ENCODE peak calls at places on chromosomes 12 and 14, in five cellular contexts. One of them, this sample, is unnamed.

GRCh38 chr12:113133036-113133435 is 2.5 kb downstream of the RASAL1 start:
- DNase-seq in breast epithelium: no peak
- DNase-seq in BE2C: peak
- DNase-seq in spleen: peak
- DNase-seq in astrocyte: no peak
- DNase-seq in this sample: no peak

GRCh38 chr14:91946313-91947195 is 940 bp downstream of the FBLN5 start:
- DNase-seq in breast epithelium: no peak
- DNase-seq in BE2C: no peak
- DNase-seq in spleen: no peak
- DNase-seq in astrocyte: peak
- DNase-seq in this sample: no peak

GRCh38 chr14:102803139-102803538 is 25.9 kb downstream of the TRAF3 start:
- DNase-seq in breast epithelium: no peak
- DNase-seq in BE2C: no peak
- DNase-seq in spleen: no peak
- DNase-seq in astrocyte: no peak
- DNase-seq in this sample: no peak

GRCh38 chr12:123094349-123095073 is 56.4 kb downstream of the PITPNM2 start:
- DNase-seq in breast epithelium: peak
- DNase-seq in BE2C: peak
- DNase-seq in spleen: no peak
- DNase-seq in astrocyte: peak
- DNase-seq in this sample: no peak

GRCh38 chr12:112121780-112122565 is 3.4 kb upstream of the TRAFD1 start:
- DNase-seq in breast epithelium: peak
- DNase-seq in BE2C: no peak
- DNase-seq in spleen: no peak
- DNase-seq in astrocyte: peak
- DNase-seq in this sample: no peak

GRCh38 chr14:51396222-51396815 is 156.3 kb downstream of the TMX1 start:
- DNase-seq in breast epithelium: no peak
- DNase-seq in BE2C: peak
- DNase-seq in spleen: no peak
- DNase-seq in astrocyte: peak
- DNase-seq in this sample: no peak

GRCh38 chr12:65532744-65533143 is 254.3 kb downstream of the MSRB3 start:
- DNase-seq in breast epithelium: no peak
- DNase-seq in BE2C: no peak
- DNase-seq in spleen: no peak
- DNase-seq in astrocyte: peak
- DNase-seq in this sample: no peak

GRCh38 chr14:25833341-25834121 is 764.3 kb downstream of the NOVA1 start:
- DNase-seq in breast epithelium: no peak
- DNase-seq in BE2C: peak
- DNase-seq in spleen: no peak
- DNase-seq in astrocyte: peak
- DNase-seq in this sample: no peak

GRCh38 chr12:96401061-96401871 is 1.0 kb upstream of the CDK17 start:
- DNase-seq in breast epithelium: no peak
- DNase-seq in BE2C: no peak
- DNase-seq in spleen: no peak
- DNase-seq in astrocyte: peak
- DNase-seq in this sample: no peak

GRCh38 chr12:107092669-107093546 is 441 bp downstream of the CRY1 start:
- DNase-seq in breast epithelium: peak
- DNase-seq in BE2C: peak
- DNase-seq in spleen: peak
- DNase-seq in astrocyte: peak
- DNase-seq in this sample: no peak

GRCh38 chr12:12008931-12009611 is 61.7 kb upstream of the BCL2L14 start:
- DNase-seq in breast epithelium: no peak
- DNase-seq in BE2C: no peak
- DNase-seq in spleen: no peak
- DNase-seq in astrocyte: peak
- DNase-seq in this sample: no peak

GRCh38 chr12:78004451-78005093 is 173.9 kb downstream of the NAV3 start:
- DNase-seq in breast epithelium: no peak
- DNase-seq in BE2C: no peak
- DNase-seq in spleen: no peak
- DNase-seq in astrocyte: no peak
- DNase-seq in this sample: no peak

GRCh38 chr14:51622376-51622775 is 29.3 kb upstream of the FRMD6 start:
- DNase-seq in breast epithelium: no peak
- DNase-seq in BE2C: no peak
- DNase-seq in spleen: no peak
- DNase-seq in astrocyte: no peak
- DNase-seq in this sample: no peak

GRCh38 chr14:93792391-93792790 is 4.1 kb upstream of the PRIMA1 start:
- DNase-seq in breast epithelium: no peak
- DNase-seq in BE2C: no peak
- DNase-seq in spleen: no peak
- DNase-seq in astrocyte: no peak
- DNase-seq in this sample: no peak

GRCh38 chr12:111410229-111411186 is 4.8 kb downstream of the SH2B3 start:
- DNase-seq in breast epithelium: no peak
- DNase-seq in BE2C: no peak
- DNase-seq in spleen: peak
- DNase-seq in astrocyte: no peak
- DNase-seq in this sample: no peak

GRCh38 chr12:92502417-92503028 is 200.3 kb upstream of the PLEKHG7 start:
- DNase-seq in breast epithelium: no peak
- DNase-seq in BE2C: no peak
- DNase-seq in spleen: no peak
- DNase-seq in astrocyte: no peak
- DNase-seq in this sample: no peak

GRCh38 chr14:100888789-100889315 is 14.7 kb downstream of the RTL1 start:
- DNase-seq in breast epithelium: no peak
- DNase-seq in BE2C: no peak
- DNase-seq in spleen: no peak
- DNase-seq in astrocyte: no peak
- DNase-seq in this sample: no peak

GRCh38 chr12:47353508-47353907 is 273.7 kb upstream of the AMIGO2 start:
- DNase-seq in breast epithelium: no peak
- DNase-seq in BE2C: no peak
- DNase-seq in spleen: no peak
- DNase-seq in astrocyte: no peak
- DNase-seq in this sample: no peak

DNA sequence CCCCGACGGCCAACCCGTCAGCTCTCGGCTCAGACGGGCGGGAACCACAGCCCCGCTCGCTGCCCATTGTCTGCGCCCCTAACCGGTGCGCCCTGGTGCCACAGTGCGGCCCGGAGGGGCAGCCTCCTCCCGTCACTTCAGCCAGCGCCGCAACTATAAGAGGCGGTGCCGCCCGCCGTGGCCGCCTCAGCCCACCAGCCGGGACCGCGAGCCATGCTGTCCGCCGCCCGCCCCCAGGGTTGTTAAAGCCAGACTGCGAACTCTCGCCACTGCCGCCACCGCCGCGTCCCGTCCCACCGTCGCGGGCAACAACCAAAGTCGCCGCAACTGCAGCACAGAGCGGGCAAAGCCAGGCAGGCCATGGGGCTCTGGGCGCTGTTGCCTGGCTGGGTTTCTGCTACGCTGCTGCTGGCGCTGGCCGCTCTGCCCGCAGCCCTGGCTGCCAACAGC is at the start of gene WNT1:
- DNase-seq in breast epithelium: no peak
- DNase-seq in BE2C: peak
- DNase-seq in spleen: no peak
- DNase-seq in astrocyte: no peak
- DNase-seq in this sample: no peak
- TF ChIP-seq CTCF in breast epithelium: no peak
- TF ChIP-seq CTCF in BE2C: no peak
- TF ChIP-seq CTCF in spleen: no peak
- TF ChIP-seq CTCF in astrocyte: no peak
- TF ChIP-seq CTCF in this sample: no peak

GRCh38 chr14:31283568-31284252 is 76.1 kb upstream of the HECTD1 start:
- DNase-seq in breast epithelium: no peak
- DNase-seq in BE2C: no peak
- DNase-seq in spleen: no peak
- DNase-seq in astrocyte: peak
- DNase-seq in this sample: no peak

GRCh38 chr14:31283153-31283552 is 75.6 kb upstream of the HECTD1 start:
- DNase-seq in breast epithelium: no peak
- DNase-seq in BE2C: no peak
- DNase-seq in spleen: no peak
- DNase-seq in astrocyte: no peak
- DNase-seq in this sample: no peak

GRCh38 chr14:31287294-31287972 is 79.8 kb upstream of the HECTD1 start:
- DNase-seq in breast epithelium: no peak
- DNase-seq in BE2C: no peak
- DNase-seq in spleen: no peak
- DNase-seq in astrocyte: no peak
- DNase-seq in this sample: no peak

GRCh38 chr14:31291210-31291609 is 83.6 kb upstream of the HECTD1 start:
- DNase-seq in breast epithelium: no peak
- DNase-seq in BE2C: no peak
- DNase-seq in spleen: no peak
- DNase-seq in astrocyte: peak
- DNase-seq in this sample: no peak

DNA sequence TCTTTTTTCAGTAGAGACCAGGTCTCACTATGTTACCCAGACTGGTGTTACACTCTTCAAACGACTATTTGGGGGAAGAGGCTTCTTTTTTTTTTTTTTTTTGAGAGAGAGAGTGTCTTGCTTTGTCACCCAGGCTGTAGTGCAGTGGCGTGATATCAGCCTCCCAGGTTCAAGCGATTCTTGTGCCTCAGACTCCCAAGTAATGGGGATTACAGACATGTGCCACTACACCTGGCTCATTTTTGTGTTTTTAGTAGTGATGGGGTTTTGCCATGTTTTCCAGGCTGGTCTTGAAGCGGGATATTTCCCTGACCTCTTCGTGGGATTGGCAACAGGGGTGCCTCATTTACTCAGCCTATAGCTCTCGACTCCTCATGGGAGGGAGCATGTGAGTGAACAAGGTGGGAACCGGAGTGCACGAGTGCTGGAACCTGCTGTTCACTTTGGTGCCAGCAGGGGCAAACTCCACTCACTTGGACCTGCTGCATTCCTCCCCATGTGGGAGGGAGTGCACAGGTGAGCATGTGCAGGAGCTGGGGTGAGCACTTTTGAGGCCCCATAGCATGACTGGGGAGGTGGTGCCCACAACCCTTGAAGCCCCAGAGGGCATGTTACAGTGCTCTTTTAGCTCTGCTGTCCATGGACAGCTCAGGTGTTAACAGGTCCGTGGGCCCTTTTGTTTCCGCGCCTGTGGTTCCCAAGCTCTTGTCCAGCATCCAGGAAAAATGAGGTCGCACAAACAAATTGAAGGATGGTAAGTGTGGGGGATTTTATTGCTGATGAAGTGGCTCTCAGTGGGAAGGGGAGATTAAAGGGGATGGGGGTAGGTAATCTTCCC is 79.1 kb upstream of the HECTD1 start:
- DNase-seq in breast epithelium: no peak
- DNase-seq in BE2C: peak
- DNase-seq in spleen: no peak
- DNase-seq in astrocyte: no peak
- DNase-seq in this sample: no peak
- TF ChIP-seq CTCF in breast epithelium: no peak
- TF ChIP-seq CTCF in BE2C: peak
- TF ChIP-seq CTCF in spleen: no peak
- TF ChIP-seq CTCF in astrocyte: peak
- TF ChIP-seq CTCF in this sample: no peak

GRCh38 chr14:75002392-75003249 is at the start of gene EIF2B2:
- DNase-seq in breast epithelium: peak
- DNase-seq in BE2C: peak
- DNase-seq in spleen: peak
- DNase-seq in astrocyte: peak
- DNase-seq in this sample: peak
- TF ChIP-seq CTCF in breast epithelium: peak
- TF ChIP-seq CTCF in BE2C: peak
- TF ChIP-seq CTCF in spleen: peak
- TF ChIP-seq CTCF in astrocyte: no peak
- TF ChIP-seq CTCF in this sample: no peak

GRCh38 chr12:7806863-7807487 is 17.8 kb downstream of the NANOG start:
- DNase-seq in breast epithelium: no peak
- DNase-seq in BE2C: peak
- DNase-seq in spleen: peak
- DNase-seq in astrocyte: peak
- DNase-seq in this sample: peak
- TF ChIP-seq CTCF in breast epithelium: no peak
- TF ChIP-seq CTCF in BE2C: peak
- TF ChIP-seq CTCF in spleen: peak
- TF ChIP-seq CTCF in astrocyte: peak
- TF ChIP-seq CTCF in this sample: peak

GRCh38 chr12:44775916-44776315 is 100.2 kb downstream of the NELL2 start:
- DNase-seq in breast epithelium: no peak
- DNase-seq in BE2C: no peak
- DNase-seq in spleen: no peak
- DNase-seq in astrocyte: no peak
- DNase-seq in this sample: no peak

GRCh38 chr12:44779766-44780165 is 96.3 kb downstream of the NELL2 start:
- DNase-seq in breast epithelium: no peak
- DNase-seq in BE2C: no peak
- DNase-seq in spleen: no peak
- DNase-seq in astrocyte: no peak
- DNase-seq in this sample: no peak

GRCh38 chr12:44780221-44780770 is 95.8 kb downstream of the NELL2 start:
- DNase-seq in breast epithelium: no peak
- DNase-seq in BE2C: no peak
- DNase-seq in spleen: no peak
- DNase-seq in astrocyte: no peak
- DNase-seq in this sample: no peak

GRCh38 chr12:44771485-44771884 is 104.6 kb downstream of the NELL2 start:
- DNase-seq in breast epithelium: no peak
- DNase-seq in BE2C: no peak
- DNase-seq in spleen: no peak
- DNase-seq in astrocyte: peak
- DNase-seq in this sample: no peak

DNA sequence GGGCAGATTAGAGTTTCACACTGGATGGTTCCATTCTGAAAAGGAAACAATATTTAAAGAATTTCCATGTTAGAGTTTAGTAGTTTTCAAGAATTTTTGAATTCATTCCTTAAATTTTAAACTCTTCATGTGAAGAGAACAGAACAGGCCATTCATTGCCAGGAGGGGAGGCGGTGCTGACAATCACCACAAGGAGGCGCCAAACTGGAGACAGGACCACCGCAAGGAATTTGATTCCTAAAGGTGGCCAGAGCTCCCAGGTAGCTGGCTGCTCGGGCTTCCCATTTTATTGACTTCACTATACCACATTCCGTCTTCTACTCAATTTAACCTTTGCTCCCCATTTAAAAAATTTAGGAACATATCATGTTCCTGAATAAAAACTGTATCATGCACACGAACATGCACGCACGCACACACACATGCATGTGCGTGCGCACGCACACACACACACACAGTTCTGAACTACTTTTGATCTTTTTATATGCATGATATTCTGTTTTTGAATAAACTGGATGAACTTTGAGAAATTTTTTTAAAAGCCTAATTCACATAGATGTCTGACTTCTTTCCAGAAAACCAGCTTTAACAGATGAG is 101.2 kb downstream of the NELL2 start:
- DNase-seq in breast epithelium: no peak
- DNase-seq in BE2C: peak
- DNase-seq in spleen: peak
- DNase-seq in astrocyte: no peak
- DNase-seq in this sample: no peak
- TF ChIP-seq CTCF in breast epithelium: no peak
- TF ChIP-seq CTCF in BE2C: peak
- TF ChIP-seq CTCF in spleen: peak
- TF ChIP-seq CTCF in astrocyte: peak
- TF ChIP-seq CTCF in this sample: peak